ENCODE peak calls at places on chromosomes 3 and 15, in eight cellular contexts. X, Q, N, H, I, V, C and L are unnamed samples.

GRCh38 chr3:128312271-128312670 is 154.4 kb downstream of the DNAJB8 start:
- DNase-seq in H (no peak), Q (no peak), C (no peak), V (no peak), N (no peak), I (no peak), X (no peak), L (no peak)

GRCh38 chr3:99114565-99115291 is 213.2 kb upstream of the DCBLD2 start:
- DNase-seq in N (no peak), X (no peak), C (peak; percentile 68), H (no peak), Q (no peak), I (no peak), V (peak; percentile 61), L (no peak)

GRCh38 chr3:134074001-134074789 is 44.5 kb upstream of the SLCO2A1 start:
- DNase-seq in I (no peak), C (no peak), X (no peak), N (no peak), H (no peak), Q (no peak), V (no peak), L (no peak)

GRCh38 chr15:45638641-45639040 is 3.8 kb downstream of the SQOR start:
- DNase-seq in C (no peak), N (no peak), I (no peak), X (no peak), Q (no peak), V (no peak), H (no peak), L (no peak)

GRCh38 chr15:101657968-101658784 is 6.0 kb upstream of the TM2D3 start:
- DNase-seq in V (no peak), N (peak; percentile 57), X (peak; percentile 59), I (no peak), C (no peak), Q (no peak), H (no peak), L (no peak)

GRCh38 chr15:27176785-27177406 is 205.9 kb downstream of the GABRG3 start:
- DNase-seq in I (no peak), V (no peak), X (no peak), Q (no peak), C (no peak), H (no peak), N (no peak), L (no peak)

GRCh38 chr3:3110749-3111361 is 681 bp upstream of the IL5RA start:
- DNase-seq in X (no peak), Q (no peak), N (no peak), C (no peak), H (no peak), V (no peak), I (no peak), L (no peak)

GRCh38 chr15:23052522-23052921 is 13.2 kb upstream of the TUBGCP5 start:
- DNase-seq in X (no peak), Q (no peak), I (no peak), C (no peak), H (no peak), V (no peak), N (no peak), L (no peak)

GRCh38 chr3:30578479-30578878 is 27.9 kb upstream of the TGFBR2 start:
- DNase-seq in H (peak; percentile 49), N (peak; percentile 49), C (peak; percentile 95), X (no peak), Q (no peak), I (no peak), V (peak; percentile 94), L (no peak)

GRCh38 chr3:188546835-188547670 is 393.1 kb downstream of the LPP start:
- DNase-seq in Q (no peak), N (no peak), V (peak; percentile 55), I (no peak), X (no peak), C (peak; percentile 61), H (no peak), L (no peak)

GRCh38 chr15:87747106-87747505 is 509.4 kb downstream of the NTRK3 start:
- DNase-seq in I (no peak), Q (no peak), C (no peak), N (no peak), V (no peak), X (no peak), H (no peak), L (no peak)

GRCh38 chr15:51368751-51369450 is 27.4 kb downstream of the GLDN start:
- DNase-seq in H (no peak), C (peak; percentile 94), V (peak; percentile 68), I (no peak), X (no peak), Q (no peak), N (no peak), L (no peak)

GRCh38 chr3:41900265-41900664 is 61.6 kb downstream of the ULK4 start:
- DNase-seq in V (peak; percentile 61), I (no peak), N (no peak), C (peak; percentile 30), H (no peak), Q (no peak), X (no peak), L (no peak)

GRCh38 chr3:90099493-90099892 is 992.1 kb downstream of the EPHA3 start:
- DNase-seq in I (no peak), X (no peak), H (no peak), N (no peak), C (no peak), V (no peak), Q (no peak), L (no peak)

GRCh38 chr3:151101270-151101954 is 15.9 kb downstream of the MED12L start:
- DNase-seq in H (peak; percentile 17), V (no peak), I (no peak), N (no peak), Q (no peak), C (no peak), X (peak; percentile 17), L (no peak)

GRCh38 chr3:12724794-12725193 is 34.3 kb downstream of the TMEM40 start:
- DNase-seq in C (no peak), V (no peak), N (no peak), Q (no peak), I (peak; percentile 44), H (no peak), X (no peak), L (no peak)

GRCh38 chr3:12719984-12720656 is 38.9 kb downstream of the TMEM40 start:
- DNase-seq in C (peak; percentile 93), N (peak; percentile 73), V (peak; percentile 79), X (peak; percentile 82), H (peak; percentile 56), Q (peak; percentile 67), I (peak; percentile 87), L (peak; percentile 75)

GRCh38 chr3:12722205-12722604 is 36.9 kb downstream of the TMEM40 start:
- DNase-seq in V (no peak), C (no peak), H (no peak), Q (no peak), I (no peak), N (no peak), X (no peak), L (no peak)

GRCh38 chr3:12716605-12717121 is 42.4 kb downstream of the TMEM40 start:
- DNase-seq in V (peak; percentile 12), H (no peak), I (peak; percentile 40), Q (no peak), C (peak; percentile 63), X (no peak), N (no peak), L (no peak)

GRCh38 chr3:12719541-12719940 is 39.5 kb downstream of the TMEM40 start:
- DNase-seq in X (no peak), Q (no peak), N (no peak), I (no peak), C (no peak), H (no peak), V (no peak), L (no peak)
- H3K4me3 ChIP-seq in X (peak overlapping the region; percentile 43), Q (peak overlapping the region; percentile 69), N (peak overlapping the region; percentile 27), I (no peak overlapping the region), C (peak overlapping the region; percentile 57), H (peak overlapping the region; percentile 58), V (peak overlapping the region; percentile 22), L (no peak overlapping the region)

DNA sequence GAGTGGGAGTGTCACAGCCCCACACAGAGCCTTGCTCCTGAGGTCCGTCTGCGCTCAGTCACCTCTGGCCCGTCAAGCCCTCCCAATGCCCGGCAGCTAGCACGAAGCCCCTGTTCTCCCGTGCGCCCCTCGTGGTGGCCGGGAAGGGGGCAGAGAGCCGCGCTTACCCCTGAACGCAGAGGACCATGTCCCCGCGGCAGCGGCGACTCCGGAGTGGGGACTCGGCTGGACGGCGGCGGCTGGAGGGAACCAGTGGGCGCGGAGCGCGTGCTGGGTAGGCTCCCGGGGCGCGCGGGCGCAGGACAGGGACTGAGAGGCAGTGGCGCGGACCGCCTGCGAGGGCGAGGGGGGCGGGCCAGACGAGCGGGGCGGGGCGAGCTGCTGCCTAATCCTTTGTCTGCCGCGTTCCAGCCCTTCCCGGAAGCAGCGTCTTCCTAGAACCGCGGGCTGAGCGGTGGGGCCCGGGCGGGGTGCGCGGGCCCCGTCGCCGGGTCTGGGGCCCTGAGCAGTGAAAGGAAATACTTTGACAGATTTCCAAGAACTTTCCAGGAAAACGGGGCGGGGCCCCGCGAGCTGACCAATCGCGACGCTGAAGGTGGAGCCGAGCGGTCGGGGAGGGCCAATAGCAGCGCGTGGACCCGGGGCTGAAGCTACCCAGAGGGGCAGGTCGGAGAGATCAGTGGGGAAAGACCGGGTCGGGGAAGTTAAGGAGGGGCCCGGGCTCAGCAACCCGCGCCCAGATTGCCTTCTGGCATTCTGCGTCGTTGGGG is at the start of gene CISH:
- DNase-seq in H (peak; percentile 98), C (peak; percentile 96), V (peak; percentile 93), Q (peak; percentile 72), N (peak; percentile 98), I (peak; percentile 84), X (peak; percentile 97), L (peak; percentile 93)
- TF ChIP-seq CTCF in H (peak; percentile 27), C (peak; percentile 30), V (peak; percentile 63), Q (peak; percentile 30), N (peak; percentile 73), I (peak; percentile 52), X (peak; percentile 59), L (no peak)

DNA sequence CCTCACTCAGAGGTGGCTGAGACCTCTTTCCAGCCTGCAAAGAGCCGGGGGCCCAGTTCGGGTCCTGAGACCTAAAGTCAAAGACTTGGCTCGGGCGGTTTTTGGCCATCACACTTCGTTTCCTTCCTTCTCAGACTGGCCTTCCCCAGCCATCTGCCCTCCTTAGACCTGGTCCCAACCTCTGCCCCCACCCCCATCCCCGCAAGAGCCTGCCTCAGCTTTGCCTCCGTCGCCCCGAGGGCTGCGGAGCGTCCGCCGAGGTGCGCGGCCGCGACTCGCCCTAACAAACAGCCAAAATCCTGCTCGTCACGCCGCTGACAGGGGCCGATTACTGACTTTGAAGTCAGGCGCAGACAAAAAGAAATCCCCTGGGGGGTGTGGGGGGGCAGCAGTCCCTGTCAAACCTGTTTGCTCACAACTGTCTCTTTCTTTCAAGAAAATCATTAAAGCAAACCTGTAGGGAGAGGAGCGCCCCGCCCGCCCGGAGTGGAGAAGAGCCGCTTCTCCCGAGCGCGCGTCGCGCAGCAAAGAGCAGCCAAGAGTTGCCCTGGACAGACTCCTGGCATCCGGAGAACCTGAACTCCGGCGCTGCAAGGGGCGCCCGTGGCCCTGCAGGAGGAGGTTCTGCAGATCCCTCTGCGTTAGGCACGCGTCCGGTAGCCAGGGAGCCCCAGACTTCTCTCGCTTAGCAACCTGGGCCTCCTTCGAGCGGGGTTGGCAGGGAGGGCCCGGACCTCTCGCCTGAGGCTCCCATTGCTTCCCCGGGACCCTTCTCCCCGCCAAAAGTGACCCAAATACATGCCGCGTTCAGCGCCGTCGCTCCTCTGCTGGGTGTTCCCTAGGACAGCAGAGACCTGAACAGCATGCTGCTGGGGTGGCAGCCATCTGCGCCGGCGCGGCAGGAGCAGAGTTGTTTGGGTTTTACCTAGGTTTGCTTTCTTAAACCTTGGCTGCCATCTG is 4.5 kb downstream of the SOX14 start:
- DNase-seq in C (no peak), H (no peak), V (no peak), I (no peak), Q (no peak), N (no peak), X (no peak), L (no peak)
- H3K4me3 ChIP-seq in C (peak overlapping the region; percentile 40), H (peak overlapping the region; percentile 51), V (peak overlapping the region; percentile 18), I (no peak overlapping the region), Q (peak overlapping the region; percentile 73), N (peak overlapping the region; percentile 44), X (peak overlapping the region; percentile 50), L (no peak overlapping the region)

GRCh38 chr3:50926868-50927267 is 252.1 kb downstream of the DOCK3 start:
- DNase-seq in N (no peak), Q (no peak), V (no peak), H (no peak), C (no peak), X (no peak), I (no peak), L (no peak)
- TF ChIP-seq CTCF in N (no peak), Q (no peak), V (no peak), H (no peak), C (no peak), X (no peak), I (no peak), L (no peak)